ENCODE peak calls at places on chromosome 16, in six cellular contexts. I is GM04503; T is PC-3; Q is activated CD4-positive, alpha-beta T cell treated with anti-CD3 and anti-CD28 coated beads, Interleukin-2, amount 50 U/mL, for 1 hour; S is A549; Y is EL. N is an unnamed sample.

GRCh38 chr16:83744521-83744981 is 63.2 kb upstream of the HSBP1 start:
- DNase-seq in Q (no peak), S (no peak), T (peak), I (peak), Y (peak), N (peak)

GRCh38 chr16:84176192-84177053 is 10.4 kb downstream of the TAF1C start:
- DNase-seq in I (no peak), Q (no peak), T (no peak), S (no peak), Y (no peak), N (no peak)

GRCh38 chr16:78704421-78704820 is 605.0 kb downstream of the WWOX start:
- DNase-seq in Q (no peak), S (no peak), I (no peak), Y (no peak), T (no peak), N (no peak)

GRCh38 chr16:30367349-30368009 is 2.8 kb downstream of the TBC1D10B start:
- DNase-seq in T (peak), Y (no peak), S (no peak), I (no peak), Q (no peak), N (no peak)

GRCh38 chr16:57556941-57557541 is 14.6 kb downstream of the ADGRG5 start:
- DNase-seq in T (no peak), Y (no peak), Q (no peak), I (no peak), S (no peak), N (no peak)

GRCh38 chr16:10931133-10931532 is 11.1 kb downstream of the DEXI start:
- DNase-seq in Y (no peak), Q (no peak), S (no peak), T (no peak), I (no peak), N (no peak)

GRCh38 chr16:68972008-68972407 is 128.7 kb downstream of the TANGO6 start:
- DNase-seq in I (no peak), T (no peak), Q (no peak), Y (no peak), S (no peak), N (no peak)

GRCh38 chr16:5004311-5004710 is 29.4 kb downstream of the NAGPA start:
- DNase-seq in S (no peak), Y (no peak), I (no peak), T (no peak), Q (no peak), N (no peak)

GRCh38 chr16:17578921-17579876 is 108.4 kb upstream of the XYLT1 start:
- DNase-seq in S (peak), Y (peak), I (peak), Q (peak), T (peak), N (peak)

GRCh38 chr16:799948-800833 is at the start of gene GNG13:
- DNase-seq in S (no peak), I (no peak), Q (no peak), T (no peak), Y (no peak), N (no peak)

GRCh38 chr16:65002265-65002664 is 119.6 kb downstream of the CDH11 start:
- DNase-seq in Y (peak), I (peak), T (no peak), S (no peak), Q (no peak), N (peak)

GRCh38 chr16:27985981-27986380 is 77.5 kb downstream of the GSG1L start:
- DNase-seq in S (no peak), Y (no peak), Q (no peak), T (no peak), I (no peak), N (no peak)

GRCh38 chr16:66569827-66570405 is 3.7 kb downstream of the CMTM1 start:
- DNase-seq in S (peak), Y (peak), T (peak), I (no peak), Q (no peak), N (peak)

GRCh38 chr16:12497558-12497957 is 306.1 kb downstream of the CPPED1 start:
- DNase-seq in Q (no peak), Y (no peak), T (no peak), S (no peak), I (no peak), N (no peak)

GRCh38 chr16:55534773-55535172 is 25.9 kb downstream of the LPCAT2 start:
- DNase-seq in I (no peak), Q (no peak), S (no peak), T (no peak), Y (no peak), N (no peak)

GRCh38 chr16:66549284-66550131 is at the start of gene TK2:
- DNase-seq in I (no peak), Y (peak), T (peak), Q (peak), S (peak), N (peak)

GRCh38 chr16:85113913-85114312 is 1.6 kb upstream of the CIBAR2 start:
- DNase-seq in S (no peak), I (no peak), Q (no peak), Y (no peak), T (no peak), N (no peak)

GRCh38 chr16:65195998-65196397 is 74.1 kb upstream of the CDH11 start:
- DNase-seq in Y (peak), Q (no peak), T (peak), S (no peak), I (no peak), N (peak)

GRCh38 chr16:27369806-27370205 is 32.2 kb upstream of the IL21R start:
- DNase-seq in I (no peak), S (no peak), Q (no peak), T (peak), Y (peak), N (peak)